ENCODE peak calls at places on chromosomes 13 and 19, in four cellular contexts. I is GM04503; S is naive thymus-derived CD8-positive, alpha-beta T cell; O is fibroblast of the aortic adventitia. K is an unnamed sample.

GRCh38 chr13:38180100-38180499 is 169.6 kb upstream of the UFM1 start:
- DNase-seq in I (peak; percentile 17), S (no peak), O (peak; percentile 81), K (peak; percentile 69)

GRCh38 chr19:30498707-30499106 is 126.5 kb downstream of the ZNF536 start:
- DNase-seq in I (no peak), S (no peak), O (no peak), K (peak; percentile 6)

GRCh38 chr19:28428644-28429348 is 784.2 kb downstream of the UQCRFS1 start:
- DNase-seq in I (no peak), S (no peak), O (no peak), K (peak; percentile 13)

GRCh38 chr19:51887522-51888498 is at the start of gene ZNF577:
- DNase-seq in I (peak; percentile 50), S (peak; percentile 51), O (peak; percentile 93), K (peak; percentile 95)

GRCh38 chr19:47028372-47028672 is 8.7 kb downstream of the NPAS1 start:
- DNase-seq in I (no peak), S (no peak), O (no peak), K (no peak)

GRCh38 chr19:39282021-39282420 is 13.8 kb downstream of the IFNL2 start:
- DNase-seq in I (no peak), S (no peak), O (no peak), K (no peak)

GRCh38 chr13:98476538-98476966 is 100.4 kb downstream of the STK24 start:
- DNase-seq in I (peak; percentile 81), S (peak; percentile 78), O (peak; percentile 76), K (peak; percentile 95)

GRCh38 chr19:2336528-2337328 is 8.2 kb downstream of the SPPL2B start:
- DNase-seq in I (no peak), S (no peak), O (no peak), K (no peak)

GRCh38 chr19:2973229-2973628 is 4.1 kb upstream of the TLE6 start:
- DNase-seq in I (no peak), S (no peak), O (no peak), K (no peak)

GRCh38 chr13:63041640-63042414 is 1626.2 kb upstream of the PCDH20 start:
- DNase-seq in I (no peak), S (no peak), O (peak; percentile 4), K (no peak)

GRCh38 chr19:4754248-4754647 is 30.6 kb upstream of the DPP9 start:
- DNase-seq in I (no peak), S (no peak), O (no peak), K (no peak)